ENCODE peak calls at places on chromosomes 11 and 22, in eight cellular contexts. E is OCI-LY7, M is mucosa of descending colon, K is A549, Y is AG04450, O is GM12865, J is heart right ventricle, G is lower lobe of right lung. H is an unnamed sample.

GRCh38 chr11:83047515-83048225 is 24.0 kb downstream of the RAB30 start:
- DNase-seq in K (no peak), Y (no peak), J (no peak), O (no peak), G (no peak), E (no peak), M (no peak), H (no peak)

GRCh38 chr11:111283945-111284481 is 14.3 kb upstream of the POU2AF3 start:
- DNase-seq in Y (peak; percentile 27), K (no peak), M (peak; percentile 80), O (no peak), G (no peak), J (peak; percentile 33), E (no peak), H (peak; percentile 56)

GRCh38 chr22:24695958-24696511 is 78.5 kb downstream of the PIWIL3 start:
- DNase-seq in O (no peak), J (peak; percentile 29), G (peak; percentile 65), Y (peak; percentile 8), K (no peak), E (no peak), M (no peak), H (peak; percentile 41)

GRCh38 chr22:29093501-29093921 is 20.7 kb downstream of the KREMEN1 start:
- DNase-seq in Y (peak; percentile 23), G (no peak), E (no peak), O (no peak), J (no peak), K (no peak), M (no peak), H (no peak)

GRCh38 chr11:128814856-128815705 is 52.0 kb downstream of the KCNJ1 start:
- DNase-seq in G (no peak), K (no peak), E (no peak), M (no peak), J (peak; percentile 49), Y (peak; percentile 42), O (no peak), H (peak; percentile 93)

GRCh38 chr22:19477321-19478085 is 1.5 kb downstream of the UFD1 start:
- DNase-seq in K (no peak), M (no peak), Y (no peak), J (no peak), O (peak; percentile 22), E (peak; percentile 43), G (no peak), H (peak; percentile 41)

GRCh38 chr11:94769897-94770296 is 1.7 kb downstream of the AMOTL1 start:
- DNase-seq in Y (no peak), E (no peak), M (no peak), J (no peak), O (no peak), K (no peak), G (no peak), H (no peak)

GRCh38 chr11:14891143-14892035 is 642 bp downstream of the CYP2R1 start:
- DNase-seq in Y (peak; percentile 69), J (peak; percentile 90), E (peak; percentile 92), K (peak; percentile 75), O (peak; percentile 96), G (peak; percentile 92), M (peak; percentile 94), H (peak; percentile 91)

GRCh38 chr11:120128392-120129172 is 9.3 kb downstream of the TRIM29 start:
- DNase-seq in M (peak; percentile 89), O (no peak), G (peak; percentile 60), J (no peak), E (no peak), Y (no peak), K (no peak), H (no peak)

GRCh38 chr22:45226681-45227186 is 14.0 kb downstream of the KIAA0930 start:
- DNase-seq in K (no peak), G (peak; percentile 85), O (no peak), E (no peak), M (peak; percentile 59), J (no peak), Y (no peak), H (no peak)

GRCh38 chr22:31085493-31085824 is 4.3 kb downstream of the SMTN start:
- DNase-seq in M (no peak), J (peak; percentile 56), K (no peak), E (no peak), G (no peak), Y (no peak), O (no peak), H (no peak)

GRCh38 chr11:112277937-112278336 is 17.3 kb upstream of the PLET1 start:
- DNase-seq in J (no peak), E (no peak), M (no peak), K (no peak), Y (no peak), G (no peak), O (no peak), H (peak; percentile 59)

GRCh38 chr11:133943950-133944698 is 12.6 kb downstream of the IGSF9B start:
- DNase-seq in J (no peak), G (no peak), Y (no peak), O (no peak), M (peak; percentile 34), E (no peak), K (no peak), H (no peak)

GRCh38 chr11:93131709-93132108 is 66.1 kb downstream of the SLC36A4 start:
- DNase-seq in E (peak; percentile 11), G (no peak), K (no peak), O (no peak), Y (no peak), M (no peak), J (no peak), H (no peak)

GRCh38 chr11:3382613-3383275 is 3.8 kb upstream of the ZNF195 start:
- DNase-seq in M (no peak), Y (no peak), K (no peak), O (no peak), J (no peak), G (no peak), E (no peak), H (no peak)

GRCh38 chr11:5809122-5809519 is 397 bp downstream of the OR52N2 start:
- DNase-seq in E (no peak), O (peak; percentile 3), Y (no peak), K (no peak), M (no peak), J (no peak), G (no peak), H (peak; percentile 8)
- H3K4me3 ChIP-seq in E (no peak overlapping the region), O (peak overlapping the region; percentile 77), Y (peak overlapping the region; percentile 64), K (peak overlapping the region; percentile 45), M (no peak overlapping the region), J (peak overlapping the region; percentile 38), G (peak overlapping the region; percentile 56), H (peak overlapping the region; percentile 55)

DNA sequence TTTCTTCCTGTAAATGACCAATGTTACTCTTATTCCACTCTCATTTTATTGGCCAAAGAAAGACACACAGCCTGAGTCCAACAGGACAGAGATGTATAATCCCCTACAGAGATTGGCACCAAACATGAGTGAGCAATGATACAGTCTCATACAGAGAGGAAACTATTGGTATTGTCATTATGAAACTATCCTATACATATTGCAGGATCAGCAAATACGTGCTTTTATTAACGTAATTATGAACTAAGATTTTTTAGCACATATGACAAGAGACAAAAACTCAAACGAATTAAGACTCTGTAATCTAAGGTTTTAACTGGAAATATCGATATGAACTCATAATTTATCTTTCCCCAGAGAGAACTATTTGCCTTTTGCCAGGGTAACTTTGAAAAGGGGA is 99.3 kb upstream of the LDLRAD3 start:
- DNase-seq in G (no peak), K (no peak), O (no peak), M (no peak), Y (no peak), E (no peak), J (no peak), H (no peak)
- TF ChIP-seq CTCF in G (no peak), K (no peak), O (no peak), M (no peak), Y (no peak), E (no peak), J (no peak), H (no peak)

GRCh38 chr11:17387811-17388210 is 648 bp downstream of the KCNJ11 start:
- DNase-seq in E (no peak), G (no peak), K (no peak), O (no peak), M (no peak), Y (no peak), J (no peak), H (no peak)

GRCh38 chr11:17387280-17387679 is 1.2 kb downstream of the KCNJ11 start:
- DNase-seq in O (no peak), G (no peak), M (no peak), K (no peak), Y (no peak), J (no peak), E (no peak), H (no peak)

GRCh38 chr11:17388609-17389204 is at the start of gene KCNJ11:
- DNase-seq in O (no peak), J (no peak), E (no peak), M (no peak), G (no peak), Y (no peak), K (peak; percentile 29), H (no peak)

GRCh38 chr11:17389957-17390649 is 1.6 kb upstream of the KCNJ11 start:
- DNase-seq in K (no peak), O (no peak), J (no peak), M (no peak), G (no peak), Y (no peak), E (no peak), H (no peak)

DNA sequence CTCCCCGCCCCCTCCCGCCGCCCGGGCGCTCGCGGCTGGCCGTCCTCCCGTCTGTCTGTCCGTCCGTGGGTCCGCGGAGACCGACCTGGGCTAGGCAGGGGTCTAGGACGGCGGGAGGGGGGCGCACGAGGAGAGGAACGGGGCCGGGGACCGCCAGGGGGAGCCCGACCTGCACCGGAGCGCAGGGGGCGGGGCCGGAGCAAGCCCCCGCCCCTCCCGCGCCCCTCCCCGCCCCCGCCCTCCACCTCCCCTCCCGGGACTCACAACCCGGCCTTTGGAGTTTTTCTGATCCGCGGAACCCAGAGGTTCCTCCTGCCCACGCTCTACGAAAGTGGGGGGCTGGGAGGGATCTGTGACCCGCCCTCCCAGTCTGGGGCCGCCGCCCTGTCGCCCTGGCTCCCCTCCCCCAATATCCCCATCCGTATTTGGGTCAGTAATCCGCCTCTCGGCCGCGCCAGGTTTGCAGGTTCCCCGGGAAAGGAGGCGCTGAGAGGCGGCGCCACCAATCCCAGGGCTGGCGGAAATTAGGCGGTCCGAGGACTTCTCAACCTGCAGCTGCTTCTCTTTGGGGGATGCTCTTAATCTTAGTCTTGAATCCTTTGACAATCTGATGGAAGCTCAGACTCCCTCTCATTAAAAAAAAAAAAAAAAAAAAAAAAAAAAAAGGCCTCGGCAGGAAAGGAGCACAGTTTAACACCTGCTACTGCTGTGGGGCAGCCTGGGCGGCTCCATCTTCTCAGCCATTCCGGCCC is 922 bp upstream of the KCNJ11 start:
- DNase-seq in G (peak; percentile 86), J (peak; percentile 78), Y (no peak), M (peak; percentile 86), O (peak; percentile 71), E (peak; percentile 87), K (peak; percentile 76), H (peak; percentile 38)
- H3K4me3 ChIP-seq in G (peak overlapping the region; percentile 47), J (peak overlapping the region; percentile 60), Y (peak overlapping the region; percentile 48), M (peak overlapping the region; percentile 28), O (peak overlapping the region; percentile 45), E (peak overlapping the region; percentile 67), K (peak overlapping the region; percentile 64), H (peak overlapping the region; percentile 43)

GRCh38 chr22:50694099-50694498 is 21.5 kb downstream of the SHANK3 start:
- DNase-seq in G (no peak), O (peak; percentile 35), Y (no peak), K (no peak), E (no peak), J (no peak), M (no peak), H (peak; percentile 54)
- TF ChIP-seq CTCF in G (no peak), O (no peak), Y (no peak), K (no peak), E (peak; percentile 37), J (no peak), M (no peak), H (no peak)

H was measured in choroid plexus epithelial cell.